ENCODE peak calls at places on chromosome 16, in seven cellular contexts. M is AG04450; I is AG10803; G is CD8-positive, alpha-beta T cell; F is psoas muscle; V is transverse colon; U is heart left ventricle. C is an unnamed sample.

GRCh38 chr16:30867747-30868146 is 26.1 kb downstream of the BCL7C start:
- DNase-seq in M (no peak), I (no peak), G (no peak), F (no peak), V (no peak), U (no peak), C (peak; percentile 17)

GRCh38 chr16:70688266-70688742 is 2.5 kb upstream of the MTSS2 start:
- DNase-seq in M (no peak), I (peak; percentile 89), G (no peak), F (peak; percentile 89), V (peak; percentile 57), U (peak; percentile 84), C (peak; percentile 22)

GRCh38 chr16:24729967-24730815 is 740 bp downstream of the TNRC6A start:
- DNase-seq in M (no peak), I (no peak), G (peak; percentile 34), F (no peak), V (peak; percentile 43), U (no peak), C (peak; percentile 32)

GRCh38 chr16:81251871-81252270 is 13.4 kb downstream of the BCO1 start:
- DNase-seq in M (no peak), I (peak; percentile 55), G (no peak), F (no peak), V (no peak), U (no peak), C (no peak)

GRCh38 chr16:88685156-88686061 is 898 bp downstream of the SNAI3 start:
- DNase-seq in M (no peak), I (peak; percentile 51), G (peak; percentile 66), F (peak; percentile 74), V (peak; percentile 50), U (peak; percentile 67), C (peak; percentile 69)

GRCh38 chr16:58670177-58670576 is 14.4 kb downstream of the SLC38A7 start:
- DNase-seq in M (no peak), I (no peak), G (no peak), F (no peak), V (no peak), U (no peak), C (no peak)

GRCh38 chr16:3076577-3076976 is 11.1 kb downstream of the IL32 start:
- DNase-seq in M (no peak), I (no peak), G (no peak), F (peak; percentile 48), V (no peak), U (no peak), C (no peak)

GRCh38 chr16:89022051-89022836 is 45.2 kb upstream of the CBFA2T3 start:
- DNase-seq in M (no peak), I (no peak), G (no peak), F (no peak), V (no peak), U (no peak), C (no peak)

GRCh38 chr16:48687421-48688038 is 77.5 kb upstream of the N4BP1 start:
- DNase-seq in M (peak; percentile 29), I (peak; percentile 63), G (no peak), F (peak; percentile 60), V (peak; percentile 18), U (peak; percentile 57), C (peak; percentile 72)

GRCh38 chr16:29990883-29991570 is 4.4 kb downstream of the HIRIP3 start:
- DNase-seq in M (no peak), I (no peak), G (no peak), F (no peak), V (no peak), U (no peak), C (no peak)

GRCh38 chr16:844638-845348 is 44.3 kb upstream of the GNG13 start:
- DNase-seq in M (no peak), I (no peak), G (no peak), F (peak; percentile 49), V (no peak), U (peak; percentile 37), C (no peak)

GRCh38 chr16:81018496-81018895 is 11.5 kb downstream of the CENPN start:
- DNase-seq in M (no peak), I (no peak), G (no peak), F (no peak), V (no peak), U (no peak), C (no peak)

GRCh38 chr16:11632455-11632921 is 35.8 kb upstream of the SNN start:
- DNase-seq in M (peak; percentile 85), I (peak; percentile 82), G (no peak), F (peak; percentile 66), V (peak; percentile 35), U (peak; percentile 71), C (peak; percentile 69)

GRCh38 chr16:50368410-50369132 is at the start of gene BRD7:
- DNase-seq in M (no peak), I (peak; percentile 49), G (peak; percentile 71), F (peak; percentile 80), V (peak; percentile 64), U (peak; percentile 85), C (peak; percentile 25)
- TF ChIP-seq CTCF in M (peak; percentile 30), I (peak; percentile 27), G (no peak), F (peak; percentile 77), V (no peak), U (peak; percentile 38), C (no peak)

GRCh38 chr16:2061526-2061925 is 13.7 kb downstream of the TSC2 start:
- DNase-seq in M (no peak), I (no peak), G (no peak), F (no peak), V (no peak), U (no peak), C (no peak)
- H3K4me3 ChIP-seq in M (no peak overlapping the region), I (no peak overlapping the region), G (no peak overlapping the region), F (no peak overlapping the region), V (no peak overlapping the region), U (no peak overlapping the region), C (no peak overlapping the region)

GRCh38 chr16:49687603-49688002 is 168.3 kb downstream of the ZNF423 start:
- DNase-seq in M (no peak), I (no peak), G (no peak), F (no peak), V (no peak), U (no peak), C (no peak)

GRCh38 chr16:49684731-49685130 is 171.2 kb downstream of the ZNF423 start:
- DNase-seq in M (no peak), I (no peak), G (no peak), F (no peak), V (no peak), U (no peak), C (no peak)

GRCh38 chr16:49690778-49691177 is 165.1 kb downstream of the ZNF423 start:
- DNase-seq in M (no peak), I (no peak), G (no peak), F (no peak), V (no peak), U (no peak), C (no peak)

GRCh38 chr16:49693445-49693844 is 162.5 kb downstream of the ZNF423 start:
- DNase-seq in M (no peak), I (no peak), G (no peak), F (no peak), V (no peak), U (no peak), C (no peak)

DNA sequence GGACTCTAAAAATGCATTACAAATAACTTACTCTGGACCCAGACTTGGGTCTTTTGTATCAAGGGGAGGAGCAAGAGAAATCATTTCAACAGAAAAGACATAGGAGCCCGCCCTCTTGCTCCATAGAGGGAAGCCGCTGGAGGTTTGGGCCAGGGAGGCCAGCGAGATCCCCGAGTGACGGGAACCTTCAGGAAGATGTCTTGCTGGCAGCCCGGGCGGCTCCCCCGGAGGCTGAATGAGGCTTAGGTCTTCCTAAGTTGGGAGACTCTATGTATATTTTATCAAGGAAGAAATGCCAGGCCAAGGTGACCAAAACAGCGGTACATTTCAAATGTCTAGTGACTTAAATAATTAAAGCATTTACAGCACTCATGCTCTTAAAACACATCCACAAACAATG is 167.6 kb downstream of the ZNF423 start:
- DNase-seq in M (no peak), I (no peak), G (no peak), F (no peak), V (no peak), U (no peak), C (no peak)
- TF ChIP-seq CTCF in M (no peak), I (no peak), G (no peak), F (no peak), V (no peak), U (no peak), C (no peak)

GRCh38 chr16:6937641-6938040 is 395.0 kb upstream of the RBFOX1 start:
- DNase-seq in M (no peak), I (no peak), G (no peak), F (no peak), V (no peak), U (no peak), C (no peak)

GRCh38 chr16:6929868-6930267 is 402.8 kb upstream of the RBFOX1 start:
- DNase-seq in M (no peak), I (no peak), G (no peak), F (no peak), V (no peak), U (no peak), C (no peak)

DNA sequence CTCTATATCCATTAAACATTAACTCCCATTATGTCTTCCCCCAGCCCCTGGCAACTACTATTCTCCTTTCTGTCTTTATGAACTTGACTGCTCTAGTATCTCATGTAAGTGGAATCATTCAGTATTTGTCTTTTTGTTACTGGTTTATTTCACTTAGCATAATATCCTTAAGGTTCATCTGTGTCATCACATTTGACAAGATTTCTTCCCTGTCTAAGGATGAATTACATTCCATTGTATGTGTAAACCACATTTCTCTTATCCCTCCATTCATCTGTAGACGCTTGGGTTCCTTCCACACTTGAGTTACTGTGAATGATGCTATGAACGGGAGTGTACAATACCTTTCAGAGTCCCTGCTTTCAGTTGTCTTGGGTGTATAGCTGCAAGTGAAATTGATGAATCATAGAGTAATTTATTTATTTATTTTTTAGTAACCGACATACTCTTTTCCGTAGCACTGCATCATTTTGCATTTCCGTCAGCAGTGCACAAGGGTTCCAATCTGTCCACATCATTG is 399.7 kb upstream of the RBFOX1 start:
- DNase-seq in M (no peak), I (no peak), G (no peak), F (no peak), V (no peak), U (no peak), C (no peak)
- H3K4me3 ChIP-seq in M (no peak overlapping the region), I (no peak overlapping the region), G (no peak overlapping the region), F (no peak overlapping the region), V (no peak overlapping the region), U (no peak overlapping the region), C (no peak overlapping the region)